ENCODE peak calls at places on chromosomes 11 and 22, in ten cellular contexts. V is RWPE1, N is K562, R is WTC11, T is IMR-90, W is colonic mucosa, M is upper lobe of left lung, L is astrocyte, O is PC-9, Z is H9. K is an unnamed sample.

GRCh38 chr11:66877585-66877984 is 20.7 kb downstream of the LRFN4 start:
- DNase-seq in L (no peak), N (no peak), T (peak), O (peak), M (no peak), V (no peak), W (no peak), R (no peak), Z (no peak), K (no peak)

GRCh38 chr11:40292636-40293585 is 1166.5 kb downstream of the LRRC4C start:
- DNase-seq in V (peak), M (peak), R (peak), T (no peak), O (no peak), W (no peak), N (no peak), L (no peak), Z (no peak), K (no peak)

GRCh38 chr11:5240458-5240857 is 6.2 kb upstream of the HBD start:
- DNase-seq in W (no peak), O (no peak), R (no peak), M (no peak), N (no peak), L (no peak), T (no peak), V (no peak), Z (no peak), K (no peak)

GRCh38 chr11:94183886-94184264 is 55.2 kb downstream of the PANX1 start:
- DNase-seq in M (no peak), R (peak), V (peak), L (peak), N (peak), T (peak), O (peak), Z (peak), W (peak), K (peak)

GRCh38 chr22:28728621-28729313 is 12.9 kb downstream of the CHEK2 start:
- DNase-seq in O (no peak), V (no peak), Z (no peak), L (no peak), R (no peak), N (no peak), M (no peak), W (no peak), T (no peak), K (no peak)

GRCh38 chr11:8297781-8298440 is 34.2 kb upstream of the LMO1 start:
- DNase-seq in O (no peak), R (no peak), L (no peak), W (no peak), V (no peak), N (no peak), M (no peak), T (no peak), Z (peak), K (no peak)

GRCh38 chr11:91513734-91514133 is 710.9 kb upstream of the FAT3 start:
- DNase-seq in T (no peak), V (no peak), R (no peak), W (no peak), Z (no peak), M (no peak), O (no peak), N (no peak), L (no peak), K (no peak)

GRCh38 chr11:69321877-69322350 is 28.0 kb downstream of the MYEOV start:
- DNase-seq in W (no peak), M (no peak), L (peak), Z (no peak), R (no peak), V (peak), N (no peak), O (peak), T (peak), K (no peak)

GRCh38 chr11:66852466-66853241 is 4.2 kb upstream of the LRFN4 start:
- DNase-seq in T (no peak), R (no peak), O (no peak), M (peak), V (no peak), W (no peak), Z (no peak), N (no peak), L (no peak), K (no peak)

GRCh38 chr22:44351685-44352377 is 39.1 kb upstream of the SHISAL1 start:
- DNase-seq in M (no peak), N (no peak), O (peak), W (no peak), R (no peak), L (peak), Z (peak), V (peak), T (peak), K (no peak)

GRCh38 chr11:44621140-44621681 is 55.7 kb downstream of the CD82 start:
- DNase-seq in Z (peak), M (peak), V (peak), O (no peak), N (peak), T (peak), W (peak), L (no peak), R (peak), K (no peak)

GRCh38 chr22:37994982-37995381 is 10.6 kb upstream of the SOX10 start:
- DNase-seq in V (no peak), L (no peak), R (no peak), W (no peak), M (no peak), N (no peak), T (no peak), O (no peak), Z (no peak), K (no peak)

GRCh38 chr11:125332821-125333220 is 163.2 kb downstream of the FEZ1 start:
- DNase-seq in M (no peak), L (no peak), N (no peak), Z (no peak), V (no peak), W (no peak), R (no peak), O (no peak), T (no peak), K (no peak)

GRCh38 chr11:130671801-130672700 is 223.6 kb downstream of the ADAMTS15 start:
- DNase-seq in Z (no peak), O (no peak), V (no peak), R (peak), W (peak), M (peak), N (no peak), L (peak), T (peak), K (no peak)

GRCh38 chr11:131867457-131868257 is 497.2 kb downstream of the NTM start:
- DNase-seq in N (no peak), R (peak), W (peak), O (no peak), L (peak), M (no peak), T (peak), Z (peak), V (peak), K (peak)

GRCh38 chr11:16811136-16812020 is 72.9 kb downstream of the C11orf58 start:
- DNase-seq in L (no peak), V (no peak), M (peak), T (no peak), N (no peak), O (no peak), Z (no peak), W (no peak), R (no peak), K (no peak)

GRCh38 chr22:46060292-46061123 is 83.5 kb upstream of the WNT7B start:
- DNase-seq in M (no peak), V (no peak), W (no peak), L (peak), N (no peak), O (no peak), R (peak), Z (no peak), T (no peak), K (no peak)

GRCh38 chr11:65445101-65445603 is 22.6 kb downstream of the NEAT1 start:
- DNase-seq in N (no peak), O (no peak), W (no peak), V (no peak), T (peak), R (no peak), M (peak), L (peak), Z (no peak), K (no peak)

GRCh38 chr11:128555606-128556005 is 31.8 kb downstream of the ETS1 start:
- DNase-seq in T (no peak), L (no peak), R (peak), M (no peak), N (no peak), V (peak), O (no peak), W (no peak), Z (peak), K (no peak)

GRCh38 chr11:8289426-8290047 is 25.9 kb upstream of the LMO1 start:
- DNase-seq in Z (peak), N (no peak), R (no peak), M (peak), L (no peak), O (no peak), V (no peak), T (no peak), W (peak), K (no peak)

GRCh38 chr11:115244758-115245157 is 259.5 kb downstream of the CADM1 start:
- DNase-seq in L (peak), R (no peak), V (no peak), O (no peak), N (no peak), W (no peak), M (no peak), Z (no peak), T (peak), K (no peak)

GRCh38 chr22:44895296-44896055 is 114.3 kb downstream of the PHF21B start:
- DNase-seq in V (no peak), M (no peak), O (no peak), N (no peak), L (no peak), T (no peak), Z (no peak), W (no peak), R (no peak), K (no peak)

GRCh38 chr22:24419480-24419860 is 7.9 kb upstream of the ADORA2A start:
- DNase-seq in N (no peak), T (no peak), O (no peak), R (no peak), Z (no peak), M (no peak), L (no peak), W (no peak), V (no peak), K (no peak)

GRCh38 chr11:3123761-3124733 is 41.1 kb downstream of the OSBPL5 start:
- DNase-seq in M (peak), V (peak), O (peak), W (peak), Z (no peak), L (peak), R (peak), N (no peak), T (peak), K (no peak)

GRCh38 chr22:48391171-48391711 is 1436.4 kb downstream of the BRD1 start:
- DNase-seq in V (no peak), T (no peak), L (no peak), W (no peak), M (peak), Z (no peak), N (no peak), O (no peak), R (no peak), K (no peak)

GRCh38 chr11:45105233-45105992 is 41.0 kb upstream of the PRDM11 start:
- DNase-seq in O (no peak), Z (peak), M (peak), W (peak), L (peak), V (peak), N (peak), T (peak), R (peak), K (peak)

GRCh38 chr11:45436118-45436517 is 150.0 kb upstream of the SYT13 start:
- DNase-seq in L (no peak), T (no peak), W (no peak), O (no peak), M (no peak), R (no peak), Z (no peak), V (no peak), N (no peak), K (no peak)

GRCh38 chr11:78499971-78500370 is 74.7 kb downstream of the NARS2 start:
- DNase-seq in W (no peak), L (peak), M (no peak), R (no peak), V (no peak), O (no peak), T (peak), Z (no peak), N (no peak), K (no peak)

GRCh38 chr11:122998727-122999370 is 17.2 kb upstream of the BSX start:
- DNase-seq in T (no peak), R (no peak), M (no peak), Z (no peak), W (no peak), V (no peak), N (no peak), L (peak), O (no peak), K (no peak)

GRCh38 chr11:78266451-78266850 is 77.7 kb downstream of the USP35 start:
- DNase-seq in W (no peak), L (no peak), R (no peak), T (no peak), V (no peak), Z (no peak), M (no peak), O (no peak), N (no peak), K (no peak)

GRCh38 chr11:10731064-10731680 is 19.9 kb upstream of the CTR9 start:
- DNase-seq in M (no peak), N (no peak), R (no peak), L (peak), O (no peak), V (no peak), Z (no peak), W (no peak), T (peak), K (no peak)

GRCh38 chr11:100791873-100792272 is 104.8 kb downstream of the ARHGAP42 start:
- DNase-seq in M (no peak), L (no peak), W (no peak), R (no peak), V (peak), O (no peak), N (no peak), T (peak), Z (peak), K (no peak)

GRCh38 chr22:38187413-38188212 is 6.0 kb upstream of the PLA2G6 start:
- DNase-seq in V (no peak), M (no peak), O (peak), W (peak), L (no peak), N (no peak), R (no peak), T (peak), Z (no peak), K (no peak)

GRCh38 chr22:47213571-47214230 is 451.3 kb downstream of the TBC1D22A start:
- DNase-seq in W (peak), V (peak), O (no peak), L (no peak), N (peak), R (peak), M (peak), Z (peak), T (no peak), K (no peak)

GRCh38 chr11:58508814-58509213 is 909 bp upstream of the OR5B21 start:
- DNase-seq in V (no peak), Z (no peak), N (no peak), T (no peak), L (no peak), M (no peak), O (no peak), R (no peak), W (no peak), K (no peak)

GRCh38 chr11:107043242-107043991 is 25.1 kb upstream of the GUCY1A2 start:
- DNase-seq in N (no peak), Z (no peak), L (peak), W (no peak), T (peak), V (peak), O (peak), R (no peak), M (no peak), K (peak)

GRCh38 chr11:747176-748006 is at the start of gene TALDO1:
- DNase-seq in N (peak), Z (peak), O (peak), L (peak), R (peak), M (peak), V (peak), W (peak), T (peak), K (no peak)
- TF ChIP-seq CTCF in N (peak), Z (peak), O (no peak), L (no peak), R (no peak), M (peak), V (peak), W (no peak), T (peak), K (peak)

DNA sequence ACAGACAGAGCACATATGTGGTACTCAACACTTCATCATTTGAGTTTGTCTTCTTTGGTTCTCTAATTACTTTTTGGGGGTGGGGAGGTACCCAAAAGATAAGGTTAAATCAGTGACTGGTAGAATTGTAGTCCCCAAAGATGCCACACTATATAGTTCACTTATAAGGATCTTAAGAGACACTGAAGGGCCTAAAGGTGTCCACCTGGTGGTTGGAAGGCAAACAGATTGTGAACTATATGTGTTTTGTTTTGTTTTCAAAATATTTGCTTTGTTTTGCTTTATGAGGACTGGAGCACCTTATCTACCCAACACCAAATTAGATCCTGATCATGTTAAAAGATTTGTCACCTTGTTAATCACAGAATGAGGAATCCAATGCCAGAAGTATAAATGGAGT is 136.1 kb downstream of the DCDC1 start:
- DNase-seq in O (no peak), R (no peak), W (no peak), L (no peak), N (no peak), V (no peak), T (no peak), M (no peak), Z (no peak), K (no peak)
- TF ChIP-seq CTCF in O (peak), R (no peak), W (no peak), L (peak), N (no peak), V (no peak), T (no peak), M (peak), Z (peak), K (peak)

DNA sequence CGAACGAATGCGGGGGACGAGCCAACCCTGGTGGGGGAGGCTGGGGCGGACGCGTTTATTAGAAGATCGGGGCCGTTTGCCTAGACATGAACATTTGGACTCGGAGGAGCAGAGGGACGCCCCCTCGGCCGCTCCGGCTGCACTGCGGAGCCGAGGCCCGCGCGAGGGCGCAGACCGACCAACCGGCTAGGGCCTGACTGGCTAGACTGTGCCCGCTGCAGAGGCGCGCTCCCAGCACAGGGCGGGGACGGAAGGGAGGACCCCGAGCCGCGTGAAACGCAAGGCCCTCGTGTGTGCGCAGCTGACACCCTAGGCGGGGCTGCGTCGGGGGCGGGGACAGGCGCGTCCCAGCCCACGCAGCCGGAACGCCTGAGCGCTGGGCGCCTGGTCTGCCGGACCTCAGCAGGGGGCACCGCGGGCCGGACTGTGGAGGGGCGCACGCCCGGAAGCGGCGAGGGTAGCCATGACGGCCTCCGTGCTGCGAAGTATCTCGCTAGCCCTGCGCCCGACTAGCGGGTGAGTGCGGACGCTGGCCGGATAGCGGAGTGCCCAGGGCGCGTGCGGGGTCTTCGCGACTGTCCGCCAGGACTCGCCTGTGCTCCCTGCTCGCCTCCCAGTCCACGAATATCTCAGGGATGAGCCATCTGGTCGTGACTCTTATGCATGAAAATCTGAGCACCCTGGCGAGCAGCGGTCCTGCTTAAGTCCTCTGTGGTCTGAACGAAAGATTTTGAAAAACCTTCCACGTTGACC is at the start of gene MRPL40:
- DNase-seq in Z (peak), M (peak), T (peak), V (peak), L (peak), O (peak), W (peak), R (peak), N (peak), K (peak)
- TF ChIP-seq CTCF in Z (no peak), M (peak), T (peak), V (no peak), L (no peak), O (no peak), W (no peak), R (no peak), N (peak), K (no peak)

GRCh38 chr11:2114430-2115241 is 24.6 kb downstream of the IGF2 start:
- DNase-seq in T (no peak), L (no peak), W (no peak), M (peak), R (no peak), V (no peak), O (no peak), N (no peak), Z (no peak), K (no peak)
- TF ChIP-seq CTCF in T (no peak), L (no peak), W (no peak), M (no peak), R (no peak), V (no peak), O (no peak), N (no peak), Z (no peak), K (no peak)

GRCh38 chr11:134273317-134273712 is 2.9 kb upstream of the GLB1L3 start:
- DNase-seq in R (no peak), Z (no peak), V (no peak), O (no peak), N (no peak), W (no peak), M (no peak), L (no peak), T (no peak), K (no peak)

GRCh38 chr11:134275188-134275533 is 1.0 kb upstream of the GLB1L3 start:
- DNase-seq in R (no peak), N (no peak), V (no peak), W (no peak), M (no peak), L (no peak), O (no peak), Z (no peak), T (no peak), K (no peak)

GRCh38 chr11:134276396-134277175 is 407 bp downstream of the GLB1L3 start:
- DNase-seq in R (peak), N (no peak), V (peak), O (no peak), T (no peak), L (no peak), Z (peak), W (no peak), M (peak), K (no peak)

GRCh38 chr11:134277176-134278001 is 1.2 kb downstream of the GLB1L3 start:
- DNase-seq in Z (peak), O (no peak), M (no peak), L (no peak), N (no peak), V (no peak), R (peak), T (no peak), W (no peak), K (no peak)

DNA sequence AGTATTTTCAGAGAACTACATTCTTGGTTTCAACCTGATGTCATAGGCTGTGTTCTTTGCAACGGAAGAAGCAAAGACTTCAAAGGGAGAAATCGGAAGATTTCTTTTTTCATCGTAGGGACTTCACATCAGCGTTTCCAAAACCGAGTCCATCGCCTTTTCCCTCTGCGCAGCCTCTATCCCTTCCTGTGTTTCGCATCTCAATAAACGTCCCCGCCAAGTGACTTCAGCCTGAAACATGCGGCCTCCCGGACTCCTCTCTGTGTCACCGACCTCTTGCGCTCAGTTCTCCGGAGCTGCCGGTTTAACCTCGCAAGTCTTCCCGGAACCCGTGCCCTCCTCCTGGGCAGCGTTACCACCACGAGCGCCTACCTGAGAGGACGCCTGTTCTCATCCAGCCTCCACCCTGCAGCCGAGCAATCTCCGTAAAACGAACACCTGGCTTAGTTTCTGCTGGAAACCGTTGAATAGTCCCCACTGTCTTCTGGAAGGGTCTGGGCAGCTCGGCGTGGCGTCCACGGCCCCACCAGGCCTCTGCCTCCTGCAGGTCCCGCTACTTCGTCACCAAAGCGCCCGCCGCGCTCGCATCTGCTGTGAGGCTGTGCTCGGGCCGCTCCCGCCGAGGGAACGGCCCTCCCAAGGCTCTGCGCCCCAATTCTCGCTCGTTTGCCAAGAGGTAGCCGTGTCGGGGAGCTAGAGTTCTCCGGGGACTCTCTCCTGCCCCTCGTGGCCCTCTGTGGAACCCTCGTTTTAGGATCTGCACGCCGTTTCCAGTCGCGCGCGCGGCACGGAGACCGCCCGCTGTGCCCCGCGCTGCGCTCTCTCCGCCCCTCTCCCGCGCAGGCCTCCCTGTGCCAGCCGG is at the start of gene GLB1L3:
- DNase-seq in Z (peak), L (no peak), V (peak), M (no peak), R (peak), T (no peak), W (no peak), O (no peak), N (peak), K (no peak)
- TF ChIP-seq CTCF in Z (peak), L (no peak), V (peak), M (peak), R (no peak), T (peak), W (no peak), O (no peak), N (peak), K (peak)